ENCODE peak calls at places on chromosomes 6 and 20, in seven cellular contexts. One of them, this sample, is unnamed.
A peak's percentile ranks its signal among the peaks of the same experiment; 100 is the strongest.

GRCh38 chr6:56642366-56643261 is at the start of gene DST:
- DNase-seq in cardiac fibroblast: peak; percentile 91
- DNase-seq in RWPE1: peak; percentile 85
- DNase-seq in endodermal cell: no peak
- DNase-seq in fibroblast of the aortic adventitia: peak; percentile 97
- DNase-seq in upper lobe of right lung: no peak
- DNase-seq in tibial nerve: peak; percentile 48
- DNase-seq in this sample: peak; percentile 88

GRCh38 chr6:73074175-73074574 is 151.1 kb downstream of the KHDC1L start:
- DNase-seq in cardiac fibroblast: no peak
- DNase-seq in RWPE1: peak; percentile 21
- DNase-seq in endodermal cell: no peak
- DNase-seq in fibroblast of the aortic adventitia: peak; percentile 30
- DNase-seq in upper lobe of right lung: no peak
- DNase-seq in tibial nerve: no peak
- DNase-seq in this sample: no peak

GRCh38 chr6:38518511-38519304 is 121.0 kb downstream of the BTBD9 start:
- DNase-seq in cardiac fibroblast: no peak
- DNase-seq in RWPE1: no peak
- DNase-seq in endodermal cell: no peak
- DNase-seq in fibroblast of the aortic adventitia: no peak
- DNase-seq in upper lobe of right lung: no peak
- DNase-seq in tibial nerve: no peak
- DNase-seq in this sample: no peak

GRCh38 chr6:159444073-159444472 is 249.0 kb downstream of the SOD2 start:
- DNase-seq in cardiac fibroblast: no peak
- DNase-seq in RWPE1: no peak
- DNase-seq in endodermal cell: no peak
- DNase-seq in fibroblast of the aortic adventitia: no peak
- DNase-seq in upper lobe of right lung: no peak
- DNase-seq in tibial nerve: no peak
- DNase-seq in this sample: no peak

GRCh38 chr6:151999194-151999593 is 191.7 kb downstream of the ESR1 start:
- DNase-seq in cardiac fibroblast: no peak
- DNase-seq in RWPE1: peak; percentile 46
- DNase-seq in endodermal cell: no peak
- DNase-seq in fibroblast of the aortic adventitia: peak; percentile 11
- DNase-seq in upper lobe of right lung: no peak
- DNase-seq in tibial nerve: no peak
- DNase-seq in this sample: no peak

GRCh38 chr6:132399376-132400074 is 1.8 kb downstream of the MOXD1 start:
- DNase-seq in cardiac fibroblast: peak; percentile 24
- DNase-seq in RWPE1: no peak
- DNase-seq in endodermal cell: no peak
- DNase-seq in fibroblast of the aortic adventitia: peak; percentile 53
- DNase-seq in upper lobe of right lung: no peak
- DNase-seq in tibial nerve: no peak
- DNase-seq in this sample: no peak

GRCh38 chr6:70502484-70502883 is 64.2 kb upstream of the SDHAF4 start:
- DNase-seq in cardiac fibroblast: no peak
- DNase-seq in RWPE1: no peak
- DNase-seq in endodermal cell: no peak
- DNase-seq in fibroblast of the aortic adventitia: no peak
- DNase-seq in upper lobe of right lung: no peak
- DNase-seq in tibial nerve: no peak
- DNase-seq in this sample: no peak

GRCh38 chr6:156762547-156762946 is 14.6 kb upstream of the ARID1B start:
- DNase-seq in cardiac fibroblast: no peak
- DNase-seq in RWPE1: no peak
- DNase-seq in endodermal cell: no peak
- DNase-seq in fibroblast of the aortic adventitia: no peak
- DNase-seq in upper lobe of right lung: no peak
- DNase-seq in tibial nerve: no peak
- DNase-seq in this sample: no peak

GRCh38 chr20:14334306-14334930 is 3.0 kb downstream of the FLRT3 start:
- DNase-seq in cardiac fibroblast: peak; percentile 61
- DNase-seq in RWPE1: peak; percentile 51
- DNase-seq in endodermal cell: peak; percentile 72
- DNase-seq in fibroblast of the aortic adventitia: peak; percentile 71
- DNase-seq in upper lobe of right lung: no peak
- DNase-seq in tibial nerve: peak; percentile 31
- DNase-seq in this sample: peak; percentile 20
- TF ChIP-seq CTCF in cardiac fibroblast: no peak
- TF ChIP-seq CTCF in RWPE1: peak; percentile 75
- TF ChIP-seq CTCF in endodermal cell: peak; percentile 71
- TF ChIP-seq CTCF in fibroblast of the aortic adventitia: peak; percentile 61
- TF ChIP-seq CTCF in upper lobe of right lung: peak; percentile 36
- TF ChIP-seq CTCF in tibial nerve: peak; percentile 52
- TF ChIP-seq CTCF in this sample: peak; percentile 64

GRCh38 chr6:80522556-80522955 is 416.1 kb downstream of the BCKDHB start:
- DNase-seq in cardiac fibroblast: peak; percentile 29
- DNase-seq in RWPE1: no peak
- DNase-seq in endodermal cell: no peak
- DNase-seq in fibroblast of the aortic adventitia: no peak
- DNase-seq in upper lobe of right lung: no peak
- DNase-seq in tibial nerve: no peak
- DNase-seq in this sample: no peak

GRCh38 chr6:80527552-80528052 is 421.1 kb downstream of the BCKDHB start:
- DNase-seq in cardiac fibroblast: peak; percentile 16
- DNase-seq in RWPE1: peak; percentile 13
- DNase-seq in endodermal cell: no peak
- DNase-seq in fibroblast of the aortic adventitia: no peak
- DNase-seq in upper lobe of right lung: no peak
- DNase-seq in tibial nerve: no peak
- DNase-seq in this sample: no peak

GRCh38 chr6:80523029-80523428 is 416.6 kb downstream of the BCKDHB start:
- DNase-seq in cardiac fibroblast: peak; percentile 71
- DNase-seq in RWPE1: no peak
- DNase-seq in endodermal cell: no peak
- DNase-seq in fibroblast of the aortic adventitia: peak; percentile 87
- DNase-seq in upper lobe of right lung: no peak
- DNase-seq in tibial nerve: no peak
- DNase-seq in this sample: no peak

GRCh38 chr6:80520195-80520594 is 413.7 kb downstream of the BCKDHB start:
- DNase-seq in cardiac fibroblast: peak; percentile 76
- DNase-seq in RWPE1: no peak
- DNase-seq in endodermal cell: no peak
- DNase-seq in fibroblast of the aortic adventitia: peak; percentile 87
- DNase-seq in upper lobe of right lung: no peak
- DNase-seq in tibial nerve: no peak
- DNase-seq in this sample: no peak

DNA sequence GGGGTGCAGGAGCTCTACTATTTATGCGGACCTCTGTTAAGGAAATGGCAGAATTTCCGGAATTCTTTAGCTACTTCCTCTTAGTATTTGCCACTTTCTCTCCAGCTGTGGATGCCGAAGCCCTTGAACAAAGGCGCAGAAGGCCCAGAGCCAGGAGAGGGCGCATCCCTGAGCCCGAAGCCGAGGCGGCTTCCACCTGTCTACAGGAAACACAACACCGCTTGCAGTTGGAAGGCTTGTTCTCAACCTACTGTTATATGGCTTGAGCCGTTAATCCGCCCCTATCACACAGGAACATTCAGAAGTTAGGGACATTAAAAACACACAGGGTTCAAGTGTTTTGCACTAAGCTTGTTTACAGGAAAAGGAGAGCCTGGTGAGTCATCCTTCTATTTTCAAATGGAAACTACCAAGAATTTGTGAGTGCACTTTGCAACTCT is 417.1 kb downstream of the BCKDHB start:
- DNase-seq in cardiac fibroblast: peak; percentile 44
- DNase-seq in RWPE1: no peak
- DNase-seq in endodermal cell: peak; percentile 92
- DNase-seq in fibroblast of the aortic adventitia: peak; percentile 11
- DNase-seq in upper lobe of right lung: no peak
- DNase-seq in tibial nerve: no peak
- DNase-seq in this sample: no peak
- TF ChIP-seq CTCF in cardiac fibroblast: peak; percentile 21
- TF ChIP-seq CTCF in RWPE1: no peak
- TF ChIP-seq CTCF in endodermal cell: peak; percentile 81
- TF ChIP-seq CTCF in fibroblast of the aortic adventitia: no peak
- TF ChIP-seq CTCF in upper lobe of right lung: no peak
- TF ChIP-seq CTCF in tibial nerve: no peak
- TF ChIP-seq CTCF in this sample: peak; percentile 26

DNA sequence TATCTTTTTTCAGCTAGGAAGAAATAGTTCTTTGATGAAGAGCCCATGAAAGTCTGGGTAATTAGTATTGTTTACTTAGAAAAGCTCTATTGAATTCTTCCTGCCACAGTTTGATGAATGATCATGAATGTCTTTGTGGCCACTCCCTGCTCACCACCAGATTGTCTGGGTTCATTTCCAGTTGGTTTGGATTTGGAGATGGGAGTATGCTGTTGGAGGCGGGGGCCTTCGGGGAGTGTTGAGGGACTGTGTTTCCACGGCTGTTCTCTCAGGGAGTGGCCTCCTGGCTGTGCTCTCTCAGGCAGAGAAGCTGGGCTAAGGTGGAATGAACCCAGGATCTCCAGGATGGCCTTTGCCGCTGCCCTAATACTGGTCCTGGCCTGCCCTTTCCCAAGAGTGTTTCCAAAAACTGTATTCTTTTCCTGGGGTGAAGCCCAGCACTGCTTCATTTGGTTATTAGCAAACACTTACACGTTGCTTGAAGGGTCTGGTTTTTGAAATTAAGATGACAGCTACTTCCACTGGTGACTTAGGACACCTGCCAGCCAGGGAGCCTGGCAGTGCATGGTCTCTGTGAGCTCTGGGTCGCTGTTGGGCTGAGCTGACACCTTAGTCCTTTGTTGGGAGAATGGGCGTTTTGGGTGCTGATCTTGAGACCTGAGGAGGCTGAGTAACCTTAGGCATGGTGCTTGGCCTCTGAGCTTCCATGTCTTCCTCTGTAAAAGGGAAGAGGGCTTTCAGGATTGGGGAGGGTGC is 23.2 kb downstream of the PRPF6 start:
- DNase-seq in cardiac fibroblast: no peak
- DNase-seq in RWPE1: no peak
- DNase-seq in endodermal cell: no peak
- DNase-seq in fibroblast of the aortic adventitia: no peak
- DNase-seq in upper lobe of right lung: no peak
- DNase-seq in tibial nerve: no peak
- DNase-seq in this sample: no peak
- TF ChIP-seq CTCF in cardiac fibroblast: no peak
- TF ChIP-seq CTCF in RWPE1: no peak
- TF ChIP-seq CTCF in endodermal cell: no peak
- TF ChIP-seq CTCF in fibroblast of the aortic adventitia: no peak
- TF ChIP-seq CTCF in upper lobe of right lung: no peak
- TF ChIP-seq CTCF in tibial nerve: no peak
- TF ChIP-seq CTCF in this sample: no peak

DNA sequence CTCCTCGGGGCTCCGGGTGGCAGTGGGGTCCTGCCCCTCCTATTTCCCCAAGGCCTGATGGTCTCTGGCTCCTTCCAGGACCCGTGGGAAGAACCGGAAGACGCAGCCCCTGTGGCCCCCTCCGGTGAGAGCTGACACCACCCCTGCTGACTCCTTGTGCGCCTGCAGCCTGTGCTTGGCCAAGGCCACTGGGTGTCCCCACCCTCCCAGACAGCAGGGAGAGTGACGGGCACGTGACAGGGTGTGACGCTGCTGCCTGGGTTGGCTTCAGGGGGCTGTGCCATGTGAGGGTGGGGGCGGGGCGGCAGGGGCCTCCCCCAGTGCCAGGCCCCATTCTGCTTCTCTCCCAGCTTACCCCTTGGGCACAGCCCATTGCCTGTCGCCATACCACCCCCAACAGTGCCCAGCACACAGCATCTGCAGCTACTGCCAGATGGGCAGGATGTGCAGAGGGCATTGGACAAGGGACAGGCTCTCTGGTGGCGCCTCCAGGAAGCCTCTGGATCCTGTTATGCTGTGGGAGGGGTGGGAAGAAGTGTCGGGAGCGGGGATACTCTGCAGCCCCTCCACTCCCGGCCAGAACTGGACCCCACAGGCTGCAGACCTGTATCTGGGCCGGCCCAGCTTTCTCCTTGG is 2.9 kb downstream of the BIRC7 start:
- DNase-seq in cardiac fibroblast: no peak
- DNase-seq in RWPE1: no peak
- DNase-seq in endodermal cell: no peak
- DNase-seq in fibroblast of the aortic adventitia: no peak
- DNase-seq in upper lobe of right lung: no peak
- DNase-seq in tibial nerve: no peak
- DNase-seq in this sample: no peak
- TF ChIP-seq CTCF in cardiac fibroblast: no peak
- TF ChIP-seq CTCF in RWPE1: no peak
- TF ChIP-seq CTCF in endodermal cell: no peak
- TF ChIP-seq CTCF in fibroblast of the aortic adventitia: no peak
- TF ChIP-seq CTCF in upper lobe of right lung: no peak
- TF ChIP-seq CTCF in tibial nerve: no peak
- TF ChIP-seq CTCF in this sample: no peak

GRCh38 chr20:6388666-6389197 is 265.9 kb upstream of the FERMT1 start:
- DNase-seq in cardiac fibroblast: no peak
- DNase-seq in RWPE1: no peak
- DNase-seq in endodermal cell: no peak
- DNase-seq in fibroblast of the aortic adventitia: no peak
- DNase-seq in upper lobe of right lung: no peak
- DNase-seq in tibial nerve: no peak
- DNase-seq in this sample: no peak

GRCh38 chr20:6381887-6382286 is 259.1 kb upstream of the FERMT1 start:
- DNase-seq in cardiac fibroblast: peak; percentile 8
- DNase-seq in RWPE1: peak; percentile 21
- DNase-seq in endodermal cell: peak; percentile 69
- DNase-seq in fibroblast of the aortic adventitia: peak; percentile 1
- DNase-seq in upper lobe of right lung: no peak
- DNase-seq in tibial nerve: no peak
- DNase-seq in this sample: no peak

GRCh38 chr20:6384368-6384767 is 261.5 kb upstream of the FERMT1 start:
- DNase-seq in cardiac fibroblast: no peak
- DNase-seq in RWPE1: no peak
- DNase-seq in endodermal cell: no peak
- DNase-seq in fibroblast of the aortic adventitia: no peak
- DNase-seq in upper lobe of right lung: no peak
- DNase-seq in tibial nerve: no peak
- DNase-seq in this sample: no peak

DNA sequence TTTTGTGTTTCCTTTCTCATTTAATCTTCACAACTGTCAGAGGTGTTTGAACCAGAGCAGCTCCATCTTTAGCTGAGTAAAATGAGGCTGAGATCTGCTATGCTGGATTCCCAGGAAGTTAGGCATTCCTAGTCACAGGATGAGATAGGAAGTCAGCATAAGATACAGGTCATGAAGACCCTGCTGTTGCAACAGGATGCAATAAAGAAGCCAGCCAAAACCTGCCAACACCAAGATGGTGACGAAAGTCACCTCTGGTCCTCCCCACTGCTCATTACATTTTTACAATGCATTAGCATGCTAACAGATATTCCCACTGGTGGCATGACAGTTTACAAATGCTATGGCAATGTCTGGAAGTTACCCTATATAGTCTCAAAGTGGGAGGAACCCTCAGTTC is 262.1 kb upstream of the FERMT1 start:
- DNase-seq in cardiac fibroblast: no peak
- DNase-seq in RWPE1: no peak
- DNase-seq in endodermal cell: no peak
- DNase-seq in fibroblast of the aortic adventitia: no peak
- DNase-seq in upper lobe of right lung: no peak
- DNase-seq in tibial nerve: no peak
- DNase-seq in this sample: no peak
- TF ChIP-seq CTCF in cardiac fibroblast: no peak
- TF ChIP-seq CTCF in RWPE1: no peak
- TF ChIP-seq CTCF in endodermal cell: no peak
- TF ChIP-seq CTCF in fibroblast of the aortic adventitia: no peak
- TF ChIP-seq CTCF in upper lobe of right lung: no peak
- TF ChIP-seq CTCF in tibial nerve: no peak
- TF ChIP-seq CTCF in this sample: no peak

This sample was measured in AG09319.